ENCODE peak calls at places on chromosomes 12 and 14, in eight cellular contexts. Z is A549, W is tibial nerve, H is breast epithelium, I is IMR-90, J is GM12878, Y is heart left ventricle, R is stomach. Q is an unnamed sample.

GRCh38 chr12:3073438-3074255 is 3.5 kb upstream of the TSPAN9 start:
- DNase-seq in I (peak), R (peak), H (peak), Y (peak), J (peak), Z (peak), W (peak), Q (peak)

GRCh38 chr14:99035268-99035667 is 236.7 kb downstream of the BCL11B start:
- DNase-seq in Z (no peak), H (no peak), J (no peak), Y (peak), R (no peak), W (peak), I (no peak), Q (peak)

GRCh38 chr14:74579447-74580274 is 32.4 kb downstream of the LTBP2 start:
- DNase-seq in Y (no peak), R (no peak), H (no peak), W (no peak), I (peak), Z (peak), J (no peak), Q (no peak)

GRCh38 chr12:52903285-52903854 is 1.5 kb downstream of the KRT8 start:
- DNase-seq in Z (peak), R (peak), Y (peak), W (peak), J (no peak), I (peak), H (peak), Q (peak)

GRCh38 chr14:63179383-63179782 is 24.9 kb upstream of the RHOJ start:
- DNase-seq in I (no peak), Z (no peak), R (no peak), W (no peak), Y (no peak), H (no peak), J (no peak), Q (no peak)

GRCh38 chr12:96402061-96402460 is 1.8 kb upstream of the CDK17 start:
- DNase-seq in R (no peak), I (no peak), H (no peak), Z (no peak), J (no peak), Y (no peak), W (no peak), Q (no peak)

GRCh38 chr12:69115099-69115498 is 124.3 kb upstream of the CPSF6 start:
- DNase-seq in Z (no peak), W (no peak), J (no peak), Y (no peak), H (no peak), I (no peak), R (no peak), Q (no peak)

GRCh38 chr12:118328486-118329340 is 44.0 kb downstream of the TAOK3 start:
- DNase-seq in R (no peak), Z (no peak), J (no peak), Y (no peak), H (no peak), I (no peak), W (no peak), Q (no peak)

GRCh38 chr12:76866146-76866545 is 12.7 kb downstream of the CSRP2 start:
- DNase-seq in Z (no peak), W (no peak), J (no peak), H (no peak), I (no peak), Y (no peak), R (no peak), Q (no peak)

GRCh38 chr14:72023128-72024042 is 91.2 kb downstream of the RGS6 start:
- DNase-seq in Y (no peak), R (no peak), H (no peak), W (no peak), J (peak), Z (no peak), I (no peak), Q (no peak)

GRCh38 chr12:120971299-120972180 is 6.8 kb upstream of the HNF1A start:
- DNase-seq in Y (peak), R (no peak), H (no peak), Z (peak), I (peak), J (peak), W (peak), Q (no peak)

GRCh38 chr14:59098377-59098776 is 90.1 kb upstream of the DAAM1 start:
- DNase-seq in H (no peak), Y (no peak), I (peak), R (no peak), Z (peak), W (no peak), J (no peak), Q (no peak)

GRCh38 chr12:124165695-124166094 is 129.2 kb upstream of the RFLNA start:
- DNase-seq in R (no peak), H (no peak), W (no peak), Y (no peak), Z (no peak), I (no peak), J (no peak), Q (no peak)

GRCh38 chr14:65277027-65277426 is 135.5 kb upstream of the FUT8 start:
- DNase-seq in J (no peak), Z (no peak), I (peak), R (no peak), H (no peak), Y (no peak), W (no peak), Q (no peak)

GRCh38 chr12:132245521-132246101 is 83.8 kb downstream of the GALNT9 start:
- DNase-seq in I (no peak), Y (no peak), H (no peak), J (no peak), R (no peak), Z (no peak), W (no peak), Q (no peak)

GRCh38 chr12:12086975-12087692 is 16.4 kb downstream of the BCL2L14 start:
- DNase-seq in Y (no peak), J (no peak), Z (no peak), W (no peak), I (no peak), H (no peak), R (no peak), Q (no peak)

GRCh38 chr12:14264316-14264715 is 101.2 kb upstream of the ATF7IP start:
- DNase-seq in I (peak), R (no peak), Y (no peak), W (no peak), J (no peak), Z (no peak), H (no peak), Q (no peak)

GRCh38 chr14:105430042-105430441 is 10.4 kb downstream of the MTA1 start:
- DNase-seq in R (no peak), Y (no peak), J (no peak), I (no peak), Z (no peak), H (no peak), W (no peak), Q (no peak)

GRCh38 chr12:26740991-26741390 is 92.0 kb downstream of the ITPR2 start:
- DNase-seq in R (no peak), H (no peak), W (no peak), J (no peak), Y (no peak), Z (no peak), I (no peak), Q (no peak)

GRCh38 chr12:93662961-93663728 is 14.0 kb upstream of the CRADD start:
- DNase-seq in H (no peak), I (peak), J (no peak), R (no peak), Y (no peak), Z (no peak), W (no peak), Q (no peak)

GRCh38 chr14:76109087-76109880 is 42.4 kb upstream of the GPATCH2L start:
- DNase-seq in I (no peak), Z (no peak), R (no peak), H (no peak), W (peak), J (no peak), Y (no peak), Q (no peak)

GRCh38 chr14:85566603-85567002 is 36.7 kb downstream of the FLRT2 start:
- DNase-seq in H (no peak), I (peak), W (no peak), Z (no peak), J (no peak), R (no peak), Y (no peak), Q (no peak)

GRCh38 chr12:12282761-12283160 is 15.9 kb upstream of the LRP6 start:
- DNase-seq in J (no peak), H (no peak), R (no peak), W (no peak), I (peak), Z (no peak), Y (no peak), Q (no peak)

GRCh38 chr12:110693731-110694130 is 4.8 kb upstream of the HVCN1 start:
- DNase-seq in Z (no peak), H (no peak), Y (peak), R (no peak), W (peak), J (no peak), I (no peak), Q (peak)

GRCh38 chr14:94174622-94175402 is 690 bp downstream of the PPP4R4 start:
- DNase-seq in Y (no peak), R (no peak), I (no peak), W (no peak), H (no peak), J (no peak), Z (no peak), Q (no peak)

GRCh38 chr14:71449316-71450055 is 482.7 kb upstream of the RGS6 start:
- DNase-seq in W (no peak), I (no peak), Z (no peak), R (no peak), H (no peak), J (no peak), Y (no peak), Q (no peak)

GRCh38 chr12:119208626-119209061 is 29.9 kb downstream of the HSPB8 start:
- DNase-seq in J (no peak), H (peak), Z (peak), I (peak), Y (peak), R (peak), W (peak), Q (peak)

GRCh38 chr12:89610366-89610765 is 84.5 kb upstream of the POC1B start:
- DNase-seq in J (no peak), W (no peak), H (no peak), I (no peak), Y (no peak), Z (no peak), R (no peak), Q (no peak)

GRCh38 chr14:24895622-24896021 is 154.3 kb downstream of the STXBP6 start:
- DNase-seq in J (no peak), Z (no peak), Y (no peak), H (no peak), I (no peak), R (no peak), W (no peak), Q (no peak)

GRCh38 chr14:67520482-67520881 is 12.6 kb upstream of the PLEKHH1 start:
- DNase-seq in H (no peak), R (no peak), W (no peak), J (no peak), Z (no peak), I (no peak), Y (no peak), Q (no peak)

GRCh38 chr12:46959484-46959883 is 119.9 kb upstream of the PCED1B start:
- DNase-seq in I (peak), J (no peak), Z (peak), Y (no peak), R (no peak), H (no peak), W (no peak), Q (no peak)

GRCh38 chr12:126747530-126748149 is 1519.3 kb upstream of the TMEM132C start:
- DNase-seq in Z (peak), W (peak), H (no peak), R (peak), J (no peak), Y (peak), I (no peak), Q (no peak)

GRCh38 chr14:94000986-94001385 is 3.9 kb downstream of the CCDC197 start:
- DNase-seq in Y (no peak), J (no peak), W (no peak), R (no peak), H (no peak), I (no peak), Z (no peak), Q (no peak)

DNA sequence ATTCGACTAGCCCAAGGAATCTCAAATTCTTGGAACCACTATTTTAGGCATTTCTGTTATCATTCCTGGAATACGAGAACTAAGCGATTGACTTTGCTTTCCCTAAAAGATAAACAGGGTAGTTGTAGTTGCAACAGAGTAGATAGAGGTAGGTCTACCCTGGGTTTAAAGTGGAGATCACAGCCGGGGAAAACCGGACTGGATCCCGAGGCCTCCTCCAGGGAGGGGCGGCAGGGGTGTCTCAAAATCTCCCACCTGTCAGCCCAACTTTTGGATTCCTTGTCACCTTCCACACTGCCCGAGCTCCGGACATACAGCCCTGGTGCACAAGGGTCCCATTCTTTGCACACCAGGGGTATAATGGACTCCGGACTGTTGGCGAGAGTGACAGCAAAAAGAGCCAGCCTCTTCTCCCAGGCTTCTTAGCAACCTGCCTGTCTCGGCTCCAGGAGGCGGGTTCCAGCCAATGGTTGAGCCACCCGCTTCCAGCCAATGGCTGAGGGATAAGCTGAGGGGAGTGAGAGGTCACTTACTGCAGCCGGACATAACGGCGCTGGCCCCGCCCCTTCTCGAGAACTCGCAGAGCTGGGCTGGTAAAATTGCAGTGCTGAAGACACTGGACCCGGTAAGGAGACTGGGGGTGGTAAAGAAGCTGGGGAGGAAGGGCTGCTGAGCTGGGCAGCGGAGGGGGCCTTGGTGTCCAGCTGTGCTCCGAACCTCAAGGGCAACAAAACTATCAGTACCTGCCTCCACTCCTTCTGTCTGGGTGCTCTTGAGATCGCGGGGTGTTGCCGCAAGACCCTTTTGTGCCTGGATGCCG is at the start of gene SUOX:
- DNase-seq in Z (peak), R (peak), W (peak), Y (peak), H (peak), J (peak), I (peak), Q (peak)
- TF ChIP-seq POLR2A in Z (peak), R (no peak), W (peak), Y (no peak), H (peak), J (peak), I (no peak), Q (no peak)

GRCh38 chr12:40622246-40622838 is 69.9 kb upstream of the CNTN1 start:
- DNase-seq in J (no peak), I (peak), H (peak), W (peak), Z (peak), R (peak), Y (no peak), Q (peak)
- TF ChIP-seq CTCF in J (peak), I (peak), H (no peak), W (peak), Z (peak), R (peak), Y (peak), Q (no peak)

GRCh38 chr14:87800216-87800615 is 192.8 kb downstream of the GALC start:
- DNase-seq in H (no peak), Y (no peak), J (no peak), W (no peak), I (no peak), Z (no peak), R (no peak), Q (no peak)
- H3K4me3 ChIP-seq in H (no peak), Y (no peak), J (no peak), W (no peak), I (no peak), Z (no peak), R (no peak), Q (no peak)

DNA sequence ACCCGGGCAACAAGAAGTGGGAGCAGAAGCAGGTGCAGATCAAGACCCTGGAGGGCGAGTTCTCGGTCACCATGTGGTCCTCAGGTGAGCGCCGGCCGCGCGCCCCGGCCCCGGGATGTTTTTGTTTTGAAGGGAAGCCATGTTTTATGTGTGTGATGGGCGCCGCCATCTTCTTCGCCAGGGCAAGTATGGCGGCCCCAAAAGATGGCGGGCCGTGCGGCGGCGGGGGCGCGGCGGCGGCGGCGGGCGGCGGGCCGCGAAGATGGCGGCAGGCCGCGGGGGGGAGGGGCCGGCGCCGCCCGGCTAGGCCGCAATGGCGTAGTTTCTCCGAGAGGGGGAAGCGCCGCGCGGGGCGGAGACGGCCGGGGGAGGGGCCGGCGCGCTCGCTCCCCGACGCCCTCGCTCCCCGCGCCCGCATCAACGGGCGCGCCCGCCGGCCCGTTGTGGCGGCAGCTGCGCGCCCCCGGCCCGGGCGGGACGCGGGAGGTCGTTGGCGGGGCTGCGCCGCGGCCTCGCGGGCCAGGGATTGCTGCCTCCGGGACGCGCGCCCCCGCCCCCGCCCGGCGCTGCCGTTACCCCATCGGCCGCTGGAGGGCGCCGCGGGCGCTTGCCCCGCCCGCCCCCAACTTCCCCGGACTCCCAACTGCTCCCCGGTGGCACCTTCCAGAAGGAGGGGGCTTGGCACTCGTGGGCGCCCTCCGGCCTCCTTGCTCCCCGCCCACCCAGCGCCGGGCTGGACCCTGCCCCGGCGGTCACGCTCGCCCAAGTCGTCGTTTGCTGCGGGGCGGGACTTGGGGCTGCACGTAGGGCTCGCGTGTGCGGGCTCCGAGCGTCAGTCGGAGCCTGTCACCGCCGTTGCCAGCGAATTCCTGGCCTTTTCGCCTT is 1.1 kb downstream of the YY1 start:
- DNase-seq in H (peak), Z (peak), Y (peak), W (peak), I (peak), J (no peak), R (peak), Q (peak)
- TF ChIP-seq POLR2A in H (no peak), Z (peak), Y (no peak), W (no peak), I (peak), J (peak), R (no peak), Q (no peak)

DNA sequence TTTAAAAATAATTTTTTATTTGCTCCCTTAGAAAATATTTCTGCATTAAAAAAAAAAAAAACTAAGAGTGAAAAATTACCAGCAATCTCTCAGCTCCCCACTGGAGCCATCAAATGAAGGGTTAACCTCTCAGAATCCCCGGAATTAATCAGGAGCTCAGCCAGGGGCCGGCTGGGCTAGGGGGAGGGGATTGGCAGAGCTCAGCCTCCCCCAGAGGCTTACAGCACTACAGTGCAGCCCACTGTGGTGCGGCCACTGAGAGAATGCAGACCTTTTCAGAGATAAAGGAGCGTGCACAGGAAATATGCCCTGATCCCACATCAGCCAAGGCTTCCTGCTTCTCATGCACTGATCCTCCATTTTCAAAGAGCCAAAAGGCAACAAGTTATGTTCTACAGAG is 185.6 kb downstream of the EGLN3 start:
- DNase-seq in R (no peak), H (no peak), Y (peak), J (no peak), Z (no peak), I (no peak), W (no peak), Q (no peak)
- TF ChIP-seq CTCF in R (no peak), H (no peak), Y (no peak), J (no peak), Z (no peak), I (no peak), W (no peak), Q (no peak)

GRCh38 chr14:56841611-56842010 is 31.3 kb upstream of the OTX2 start:
- DNase-seq in Y (no peak), W (no peak), I (no peak), Z (no peak), H (no peak), J (no peak), R (no peak), Q (no peak)

GRCh38 chr14:56844603-56845002 is 34.3 kb upstream of the OTX2 start:
- DNase-seq in I (no peak), H (no peak), Z (no peak), W (no peak), Y (no peak), J (no peak), R (no peak), Q (no peak)

GRCh38 chr14:56846970-56847928 is 37.0 kb upstream of the OTX2 start:
- DNase-seq in J (no peak), R (no peak), I (no peak), H (no peak), Z (no peak), Y (no peak), W (no peak), Q (no peak)
- H3K4me3 ChIP-seq in J (no peak), R (no peak), I (no peak), H (no peak), Z (no peak), Y (no peak), W (no peak), Q (no peak)

GRCh38 chr12:8078400-8078799 is 3.7 kb upstream of the NECAP1 start:
- DNase-seq in J (no peak), W (no peak), Y (no peak), R (no peak), I (peak), H (no peak), Z (peak), Q (no peak)

GRCh38 chr12:8075935-8076334 is 6.1 kb upstream of the NECAP1 start:
- DNase-seq in R (no peak), W (no peak), J (no peak), Y (no peak), Z (no peak), I (no peak), H (no peak), Q (no peak)

GRCh38 chr12:8078916-8079315 is 3.2 kb upstream of the NECAP1 start:
- DNase-seq in Y (no peak), H (no peak), R (no peak), W (no peak), J (no peak), I (no peak), Z (no peak), Q (no peak)

GRCh38 chr12:8076357-8076756 is 5.7 kb upstream of the NECAP1 start:
- DNase-seq in H (no peak), Z (no peak), Y (no peak), I (no peak), J (no peak), R (no peak), W (no peak), Q (no peak)

DNA sequence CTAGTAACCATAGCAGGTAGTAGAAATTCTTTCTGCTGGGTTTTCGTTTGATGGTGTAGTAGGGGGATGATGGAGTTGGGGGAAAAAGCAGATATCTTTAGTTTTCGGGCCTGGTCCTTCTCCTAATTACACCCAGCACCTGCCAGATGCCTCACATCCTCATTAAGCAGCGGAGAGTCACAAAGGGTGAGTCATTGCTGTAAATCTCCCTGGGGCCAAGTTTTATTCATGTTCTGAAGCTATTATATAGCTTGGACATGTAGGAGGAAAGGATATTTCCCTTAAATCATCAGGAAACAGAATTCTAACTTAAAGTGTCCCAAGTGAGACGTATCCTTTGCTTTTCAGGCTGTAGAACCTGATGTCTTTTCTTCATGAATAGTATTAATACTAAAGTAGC is 4.9 kb upstream of the NECAP1 start:
- DNase-seq in Y (no peak), J (no peak), H (no peak), R (no peak), I (peak), W (no peak), Z (no peak), Q (no peak)
- TF ChIP-seq POLR2A in Y (no peak), J (no peak), H (no peak), R (no peak), I (no peak), W (no peak), Z (no peak), Q (no peak)